ENCODE peak calls at places on chromosomes 11 and 22, in six cellular contexts. W is A549, S is GM12878, T is HepG2, H is K562, I is endothelial cell of umbilical vein. R is an unnamed sample.

GRCh38 chr11:30889116-30889765 is 303.1 kb upstream of the MPPED2 start:
- DNase-seq in T (no peak), S (no peak), H (no peak), I (no peak), W (no peak), R (no peak)

GRCh38 chr22:34608716-34609115 is 457.2 kb upstream of the ISX start:
- DNase-seq in S (no peak), T (no peak), H (no peak), I (no peak), W (no peak), R (no peak)

GRCh38 chr22:46078241-46079092 is 71.9 kb upstream of the PPARA start:
- DNase-seq in W (no peak), I (no peak), T (no peak), S (no peak), H (no peak), R (no peak)

GRCh38 chr22:19480789-19481188 is 1.1 kb downstream of the CDC45 start:
- DNase-seq in S (no peak), I (no peak), H (no peak), T (no peak), W (no peak), R (peak)

GRCh38 chr22:25475554-25476022 is 88.9 kb upstream of the GRK3 start:
- DNase-seq in W (no peak), S (no peak), T (no peak), H (no peak), I (peak), R (no peak)

GRCh38 chr11:120401506-120401905 is 65.3 kb downstream of the ARHGEF12 start:
- DNase-seq in I (no peak), W (no peak), H (no peak), S (no peak), T (no peak), R (no peak)

GRCh38 chr22:20107471-20107901 is 8.4 kb upstream of the RANBP1 start:
- DNase-seq in T (no peak), H (no peak), S (no peak), W (no peak), I (no peak), R (no peak)

GRCh38 chr22:47884775-47885174 is 1122.3 kb downstream of the TBC1D22A start:
- DNase-seq in H (no peak), T (no peak), W (no peak), S (no peak), I (no peak), R (no peak)

GRCh38 chr11:559712-560304 is 730 bp downstream of the LMNTD2 start:
- DNase-seq in I (no peak), H (peak), T (peak), S (no peak), W (no peak), R (no peak)

GRCh38 chr22:37018815-37019308 is 385 bp downstream of the TST start:
- DNase-seq in I (peak), S (no peak), W (no peak), H (no peak), T (peak), R (peak)

GRCh38 chr22:30310881-30311771 is 15.6 kb downstream of the TBC1D10A start:
- DNase-seq in I (no peak), H (no peak), T (no peak), W (no peak), S (no peak), R (no peak)

GRCh38 chr22:25202290-25202921 is 2.7 kb downstream of the CRYBB3 start:
- DNase-seq in H (peak), I (peak), W (peak), S (peak), T (peak), R (peak)

GRCh38 chr11:134951305-134951700 is 539.3 kb upstream of the B3GAT1 start:
- DNase-seq in H (no peak), T (no peak), I (peak), W (no peak), S (no peak), R (no peak)

GRCh38 chr22:22178566-22178965 is 66.0 kb upstream of the VPREB1 start:
- DNase-seq in S (no peak), T (no peak), W (no peak), I (no peak), H (no peak), R (no peak)

GRCh38 chr11:116328410-116328809 is 444.4 kb downstream of the BUD13 start:
- DNase-seq in S (no peak), T (no peak), W (no peak), H (no peak), I (no peak), R (no peak)

GRCh38 chr11:77142091-77142975 is 14.3 kb downstream of the MYO7A start:
- DNase-seq in W (no peak), T (no peak), I (no peak), S (no peak), H (no peak), R (peak)

GRCh38 chr22:42682113-42682851 is 33.1 kb upstream of the CYB5R3 start:
- DNase-seq in T (no peak), I (no peak), H (no peak), S (no peak), W (no peak), R (no peak)

GRCh38 chr11:121630041-121630440 is 177.3 kb upstream of the SORL1-AS1 start:
- DNase-seq in H (no peak), I (peak), S (no peak), T (no peak), W (no peak), R (no peak)

GRCh38 chr22:37060801-37061610 is 9.5 kb downstream of the KCTD17 start:
- DNase-seq in I (no peak), H (no peak), W (no peak), S (no peak), T (no peak), R (no peak)

GRCh38 chr11:100860318-100860896 is 173.3 kb downstream of the ARHGAP42 start:
- DNase-seq in I (no peak), T (no peak), W (no peak), S (no peak), H (no peak), R (no peak)

GRCh38 chr11:69563946-69564780 is 76.8 kb upstream of the CCND1 start:
- DNase-seq in I (no peak), H (no peak), W (no peak), S (no peak), T (peak), R (no peak)

GRCh38 chr11:2314136-2314524 is 12.3 kb downstream of the TSPAN32 start:
- DNase-seq in I (no peak), H (no peak), W (no peak), S (no peak), T (no peak), R (peak)

GRCh38 chr11:77154381-77155081 is 26.5 kb downstream of the MYO7A start:
- DNase-seq in H (no peak), W (no peak), I (peak), S (no peak), T (no peak), R (no peak)

GRCh38 chr22:23862103-23862502 is 4.4 kb downstream of the SLC2A11 start:
- DNase-seq in S (no peak), T (no peak), H (peak), W (peak), I (peak), R (peak)

GRCh38 chr22:43088616-43088978 is 594 bp downstream of the TTLL1 start:
- DNase-seq in T (no peak), W (no peak), S (no peak), H (no peak), I (no peak), R (no peak)

GRCh38 chr11:36165638-36166389 is 123.4 kb downstream of the COMMD9 start:
- DNase-seq in I (peak), H (no peak), T (no peak), W (no peak), S (no peak), R (no peak)

GRCh38 chr11:64569300-64569970 is 21.6 kb upstream of the SLC22A12 start:
- DNase-seq in I (no peak), H (no peak), W (no peak), S (no peak), T (no peak), R (no peak)

GRCh38 chr11:134399293-134399654 is 12.8 kb downstream of the B3GAT1 start:
- DNase-seq in I (no peak), W (no peak), H (no peak), S (no peak), T (no peak), R (no peak)

GRCh38 chr11:60860943-60861342 is 5.2 kb upstream of the PTGDR2 start:
- DNase-seq in W (no peak), H (no peak), S (no peak), T (no peak), I (no peak), R (no peak)

GRCh38 chr11:10908215-10908990 is 50.5 kb upstream of the ZBED5 start:
- DNase-seq in W (no peak), S (no peak), T (no peak), I (no peak), H (peak), R (no peak)

GRCh38 chr11:11332141-11332710 is 20.8 kb downstream of the CSNK2A3 start:
- DNase-seq in W (no peak), S (no peak), T (no peak), H (no peak), I (no peak), R (no peak)

GRCh38 chr11:68950268-68950667 is 30.5 kb downstream of the MRGPRD start:
- DNase-seq in I (peak), T (no peak), S (no peak), H (peak), W (peak), R (peak)

GRCh38 chr11:2468363-2469240 is 23.8 kb downstream of the KCNQ1 start:
- DNase-seq in T (no peak), S (no peak), W (no peak), H (peak), I (no peak), R (peak)

GRCh38 chr11:75760243-75760642 is 8.3 kb upstream of the DGAT2 start:
- DNase-seq in H (no peak), W (no peak), S (no peak), T (no peak), I (no peak), R (no peak)
- TF ChIP-seq MYC in H (no peak), W (no peak), S (no peak), T (no peak), I (no peak), R (no peak)

DNA sequence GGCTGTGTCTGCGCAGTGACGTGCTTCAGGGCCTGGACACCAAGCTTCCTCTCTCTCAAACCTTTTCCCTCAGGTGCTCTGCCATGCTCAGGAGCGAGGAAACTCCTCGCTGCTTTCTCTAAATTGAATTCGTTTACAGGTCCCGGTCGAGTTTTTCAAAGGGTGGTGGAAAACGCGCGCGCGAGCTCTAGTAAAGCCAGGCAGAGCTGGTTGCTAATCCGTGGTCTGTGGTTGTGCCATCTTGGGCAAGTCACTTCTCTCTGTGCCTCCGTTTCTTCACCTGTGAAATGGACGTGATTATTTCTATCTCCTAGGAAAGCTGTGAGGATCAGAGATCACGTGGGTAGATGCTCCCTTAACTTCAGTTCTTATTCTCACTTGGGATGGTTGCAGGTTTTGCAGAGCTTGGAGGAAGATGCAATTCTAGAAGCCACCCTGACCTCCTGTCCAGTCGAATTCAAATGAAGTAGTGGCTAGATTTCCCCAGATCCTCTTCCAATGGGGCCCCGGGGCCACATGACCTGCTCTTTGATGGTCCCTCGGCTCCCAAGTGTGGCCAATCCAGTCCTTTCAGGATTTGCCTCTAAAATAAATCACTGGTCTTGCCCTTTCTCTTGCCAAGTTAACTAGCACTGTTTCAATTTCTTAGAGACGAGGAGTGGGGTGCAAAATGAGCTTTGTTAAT is 10.5 kb upstream of the ALX4 start:
- DNase-seq in S (no peak), W (no peak), H (no peak), I (no peak), T (no peak), R (no peak)
- H3K4me3 ChIP-seq in S (no peak), W (no peak), H (peak), I (no peak), T (no peak), R (no peak)

GRCh38 chr11:19938051-19938856 is 222.0 kb downstream of the DBX1 start:
- DNase-seq in H (peak), I (peak), W (peak), T (peak), S (no peak), R (peak)
- TF ChIP-seq MYC in H (no peak), I (no peak), W (no peak), T (no peak), S (no peak), R (no peak)

GRCh38 chr11:118415739-118416068 is 14.3 kb downstream of the ATP5MG start:
- DNase-seq in H (peak), S (no peak), W (peak), T (no peak), I (peak), R (peak)

GRCh38 chr11:118412921-118413320 is 11.5 kb downstream of the ATP5MG start:
- DNase-seq in H (no peak), W (no peak), T (no peak), I (no peak), S (no peak), R (no peak)

GRCh38 chr11:118418770-118419169 is 17.4 kb downstream of the ATP5MG start:
- DNase-seq in T (no peak), S (no peak), W (no peak), H (no peak), I (no peak), R (no peak)

GRCh38 chr11:118417801-118418200 is 16.4 kb downstream of the ATP5MG start:
- DNase-seq in W (no peak), S (no peak), T (no peak), I (no peak), H (no peak), R (no peak)

GRCh38 chr11:118415051-118415738 is 13.8 kb downstream of the ATP5MG start:
- DNase-seq in W (no peak), T (no peak), H (peak), S (no peak), I (no peak), R (peak)
- H3K4me3 ChIP-seq in W (no peak), T (no peak), H (no peak), S (no peak), I (no peak), R (no peak)

GRCh38 chr11:48090174-48090573 is 109.8 kb downstream of the PTPRJ start:
- DNase-seq in I (no peak), T (no peak), H (no peak), W (no peak), S (no peak), R (no peak)

GRCh38 chr11:48093323-48093722 is 113.0 kb downstream of the PTPRJ start:
- DNase-seq in W (no peak), H (no peak), S (no peak), I (no peak), T (no peak), R (no peak)

GRCh38 chr11:48088682-48089050 is 108.3 kb downstream of the PTPRJ start:
- DNase-seq in W (no peak), S (no peak), I (peak), T (no peak), H (no peak), R (no peak)

GRCh38 chr11:48093795-48094642 is 113.7 kb downstream of the PTPRJ start:
- DNase-seq in T (peak), I (no peak), S (no peak), W (no peak), H (no peak), R (no peak)

GRCh38 chr11:48091426-48092102 is 111.2 kb downstream of the PTPRJ start:
- DNase-seq in H (no peak), T (no peak), S (no peak), I (no peak), W (no peak), R (no peak)
- TF ChIP-seq MYC in H (no peak), T (no peak), S (no peak), I (no peak), W (no peak), R (no peak)